ENCODE peak calls at places on chromosome 21, in five cellular contexts. O, F, V, W and P are unnamed samples.

GRCh38 chr21:39938086-39938611 is 70.9 kb downstream of the PCP4 start:
- DNase-seq in F (no peak), V (no peak), W (no peak), O (no peak), P (no peak)

GRCh38 chr21:35342440-35342839 is 293.3 kb upstream of the RUNX1 start:
- DNase-seq in F (no peak), O (peak), V (no peak), W (no peak), P (no peak)

GRCh38 chr21:45029968-45030636 is 44.3 kb upstream of the ADARB1 start:
- DNase-seq in O (no peak), F (no peak), W (peak), V (no peak), P (no peak)

GRCh38 chr21:35616090-35616489 is 444.2 kb downstream of the SETD4 start:
- DNase-seq in V (no peak), O (no peak), W (no peak), F (peak), P (no peak)

GRCh38 chr21:43925096-43925481 is 60.1 kb downstream of the AGPAT3 start:
- DNase-seq in V (no peak), W (no peak), O (no peak), F (no peak), P (no peak)

GRCh38 chr21:39153842-39154241 is 29.4 kb downstream of the PSMG1 start:
- DNase-seq in V (no peak), O (no peak), F (no peak), W (no peak), P (no peak)

GRCh38 chr21:34928637-34929036 is 120.5 kb downstream of the RUNX1 start:
- DNase-seq in V (no peak), W (no peak), F (no peak), O (no peak), P (no peak)

GRCh38 chr21:31732891-31733520 is 1.1 kb upstream of the SCAF4 start:
- DNase-seq in V (no peak), F (no peak), O (no peak), W (no peak), P (peak)

GRCh38 chr21:43717967-43718871 is 710 bp upstream of the PDXK start:
- DNase-seq in V (no peak), W (no peak), F (no peak), O (no peak), P (no peak)

GRCh38 chr21:36330904-36331303 is 10.9 kb downstream of the MORC3 start:
- DNase-seq in F (peak), O (peak), W (no peak), V (peak), P (peak)

GRCh38 chr21:15904389-15904788 is 174.6 kb downstream of the USP25 start:
- DNase-seq in W (no peak), F (no peak), V (no peak), O (no peak), P (no peak)

GRCh38 chr21:24045775-24046215 is 1561.5 kb downstream of the MRPL39 start:
- DNase-seq in O (no peak), V (no peak), F (no peak), W (no peak), P (no peak)

GRCh38 chr21:26093094-26093493 is 77.5 kb downstream of the APP start:
- DNase-seq in V (no peak), F (no peak), O (no peak), W (no peak), P (no peak)

GRCh38 chr21:37153193-37153934 is 80.3 kb downstream of the TTC3 start:
- DNase-seq in W (no peak), O (no peak), F (no peak), V (no peak), P (peak)

GRCh38 chr21:45642122-45642813 is 1.3 kb upstream of the PCBP3 start:
- DNase-seq in W (no peak), O (no peak), F (no peak), V (no peak), P (no peak)

GRCh38 chr21:31459457-31459856 is 115.4 kb upstream of the TIAM1 start:
- DNase-seq in V (peak), F (peak), O (no peak), W (no peak), P (no peak)

GRCh38 chr21:45590246-45590725 is 48.0 kb upstream of the SLC19A1 start:
- DNase-seq in F (no peak), W (peak), V (peak), O (no peak), P (no peak)

GRCh38 chr21:31115249-31115648 is 77.0 kb upstream of the KRTAP19-8 start:
- DNase-seq in F (no peak), W (no peak), O (no peak), V (no peak), P (no peak)

GRCh38 chr21:45408811-45409261 is 3.9 kb downstream of the COL18A1 start:
- DNase-seq in O (no peak), W (no peak), V (no peak), F (no peak), P (no peak)

GRCh38 chr21:16912075-16912474 is 600.8 kb upstream of the CXADR start:
- DNase-seq in V (no peak), O (no peak), W (no peak), F (no peak), P (no peak)

GRCh38 chr21:45508607-45509565 is 33.4 kb downstream of the SLC19A1 start:
- DNase-seq in F (no peak), O (no peak), W (no peak), V (peak), P (peak)

GRCh38 chr21:34673006-34673405 is 4.2 kb downstream of the CLIC6 start:
- DNase-seq in V (no peak), F (no peak), W (no peak), O (no peak), P (no peak)

GRCh38 chr21:42107881-42108553 is 36.9 kb downstream of the UMODL1 start:
- DNase-seq in V (peak), F (no peak), W (peak), O (no peak), P (peak)
- TF ChIP-seq SRF in V (no peak), F (no peak), W (no peak), O (no peak), P (no peak)

GRCh38 chr21:21102874-21103273 is 104.7 kb downstream of the NCAM2 start:
- DNase-seq in F (no peak), O (no peak), V (no peak), W (no peak), P (no peak)

GRCh38 chr21:21097425-21097824 is 99.2 kb downstream of the NCAM2 start:
- DNase-seq in F (no peak), V (no peak), O (no peak), W (no peak), P (no peak)

GRCh38 chr21:21096956-21097355 is 98.7 kb downstream of the NCAM2 start:
- DNase-seq in F (no peak), O (no peak), V (peak), W (no peak), P (no peak)

GRCh38 chr21:21103692-21104091 is 105.5 kb downstream of the NCAM2 start:
- DNase-seq in O (no peak), V (no peak), W (no peak), F (no peak), P (no peak)

DNA sequence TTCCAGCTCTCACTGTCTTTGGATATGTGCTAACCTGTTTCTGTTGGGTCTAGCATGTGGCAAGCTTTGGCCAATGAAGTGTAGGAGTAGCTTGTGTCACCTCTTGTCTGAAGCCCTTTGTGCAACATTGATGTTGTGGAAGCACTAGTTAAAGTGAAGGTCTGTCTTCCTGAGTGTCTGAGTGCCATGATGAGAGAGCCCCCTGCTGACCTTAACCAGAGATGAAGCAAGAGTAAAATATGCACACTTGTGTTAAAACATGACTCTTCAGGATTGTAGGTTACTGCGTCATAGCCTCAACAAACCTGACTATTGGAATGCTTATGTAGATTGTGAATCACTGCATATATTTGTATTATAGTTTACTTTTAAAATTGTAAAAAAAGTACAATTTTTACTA is 103.7 kb downstream of the NCAM2 start:
- DNase-seq in O (no peak), F (no peak), W (no peak), V (peak), P (peak)
- TF ChIP-seq SRF in O (no peak), F (no peak), W (no peak), V (no peak), P (no peak)

DNA sequence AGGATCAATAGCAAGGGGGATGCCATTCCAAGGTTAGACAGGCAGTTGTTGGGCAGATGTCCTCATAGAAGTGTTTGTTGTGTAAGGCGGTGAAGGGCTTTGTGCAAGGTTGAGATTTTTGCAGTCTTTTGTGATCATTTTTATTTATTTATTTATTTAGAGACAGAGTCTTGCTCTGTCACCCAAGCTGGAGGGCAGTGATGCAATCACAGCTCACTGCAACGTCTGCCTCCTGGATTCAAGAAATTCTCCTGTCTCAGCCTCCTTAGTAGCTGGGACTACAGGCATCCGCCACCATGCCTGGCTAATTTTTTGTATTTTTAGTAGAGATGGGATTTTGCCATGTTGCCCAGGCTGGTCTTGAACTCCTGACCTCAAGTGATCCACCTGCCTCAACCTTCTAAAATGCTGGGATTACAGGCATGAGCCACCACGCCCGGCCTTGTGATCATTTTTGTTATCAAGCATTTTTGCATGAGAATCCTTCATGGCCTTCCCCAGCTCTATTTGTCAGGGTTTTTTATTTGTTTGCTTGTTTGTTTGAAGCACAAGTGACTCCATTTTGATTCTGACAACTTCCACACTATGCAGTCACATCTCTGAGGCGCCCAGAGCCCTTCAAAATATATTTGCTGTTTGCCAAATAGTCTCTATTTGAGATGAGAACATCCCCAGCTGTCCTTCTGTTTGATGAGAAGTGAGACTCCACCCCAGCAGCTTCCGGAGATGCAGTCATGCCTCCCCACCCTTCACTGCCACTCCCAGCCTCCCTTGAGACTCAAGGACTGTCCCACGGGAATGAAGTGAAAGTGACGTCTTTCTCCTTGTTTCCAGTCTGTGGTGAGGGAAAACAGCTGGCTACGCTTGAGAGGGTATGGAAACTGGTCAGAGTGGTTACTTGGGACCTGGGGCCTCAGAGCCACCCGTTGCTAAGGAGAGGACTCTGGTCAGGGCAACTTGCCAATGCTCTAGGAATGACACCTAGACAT is 38.0 kb downstream of the TMEM50B start:
- DNase-seq in F (no peak), W (no peak), V (no peak), O (peak), P (no peak)
- TF ChIP-seq SRF in F (no peak), W (no peak), V (no peak), O (no peak), P (no peak)

DNA sequence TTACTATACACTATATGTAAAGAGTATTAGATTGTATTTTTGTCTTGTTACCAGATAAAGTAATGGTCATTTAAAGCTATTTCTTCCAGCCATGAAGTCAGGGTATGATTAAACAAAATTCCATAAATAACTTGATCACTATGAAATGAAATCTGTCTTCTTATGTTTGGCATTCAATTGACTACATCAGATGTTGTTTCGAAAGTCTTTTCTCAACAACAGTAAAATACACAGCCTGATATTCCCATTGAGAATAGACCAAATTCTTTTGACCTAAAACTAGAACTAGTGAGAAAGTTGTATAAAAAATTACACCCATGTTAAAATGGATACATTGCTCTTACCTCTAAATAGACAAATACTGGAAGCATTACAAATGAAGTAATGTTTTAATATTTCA is 134.6 kb upstream of the ADAMTS5 start:
- DNase-seq in O (no peak), F (no peak), W (no peak), V (no peak), P (no peak)
- TF ChIP-seq SRF in O (no peak), F (no peak), W (no peak), V (no peak), P (no peak)